ENCODE peak calls at places on chromosomes 16 and 17, in five cellular contexts. One of them, this sample, is unnamed.

GRCh38 chr17:57999496-58000017 is 7.5 kb downstream of the SRSF1 start:
- DNase-seq in NT2/D1: no peak
- DNase-seq in H1: no peak
- DNase-seq in HepG2: peak; percentile 76
- DNase-seq in GM12878: peak; percentile 55
- DNase-seq in this sample: peak; percentile 35

GRCh38 chr16:19704321-19705130 is 13.5 kb downstream of the KNOP1 start:
- DNase-seq in GM12878: no peak
- DNase-seq in H1: no peak
- DNase-seq in NT2/D1: no peak
- DNase-seq in HepG2: no peak
- DNase-seq in this sample: no peak

GRCh38 chr17:1005361-1005946 is 8.5 kb downstream of the TIMM22 start:
- DNase-seq in GM12878: no peak
- DNase-seq in NT2/D1: no peak
- DNase-seq in H1: no peak
- DNase-seq in HepG2: no peak
- DNase-seq in this sample: no peak

GRCh38 chr16:74888227-74888862 is 96.6 kb downstream of the WDR59 start:
- DNase-seq in HepG2: no peak
- DNase-seq in H1: no peak
- DNase-seq in GM12878: no peak
- DNase-seq in NT2/D1: no peak
- DNase-seq in this sample: no peak

GRCh38 chr16:54285414-54286066 is 1.0 kb downstream of the IRX3 start:
- DNase-seq in HepG2: peak; percentile 38
- DNase-seq in NT2/D1: no peak
- DNase-seq in GM12878: no peak
- DNase-seq in H1: no peak
- DNase-seq in this sample: peak; percentile 20

GRCh38 chr17:28878981-28879380 is 18.6 kb downstream of the FLOT2 start:
- DNase-seq in HepG2: peak; percentile 57
- DNase-seq in H1: peak; percentile 67
- DNase-seq in NT2/D1: no peak
- DNase-seq in GM12878: no peak
- DNase-seq in this sample: peak; percentile 32

GRCh38 chr16:10579965-10580918 is at the start of gene EMP2:
- DNase-seq in H1: peak; percentile 31
- DNase-seq in HepG2: peak; percentile 84
- DNase-seq in GM12878: no peak
- DNase-seq in NT2/D1: peak; percentile 64
- DNase-seq in this sample: peak; percentile 84

GRCh38 chr16:86354641-86355040 is 155.7 kb upstream of the FOXF1 start:
- DNase-seq in H1: no peak
- DNase-seq in HepG2: no peak
- DNase-seq in NT2/D1: no peak
- DNase-seq in GM12878: no peak
- DNase-seq in this sample: no peak

GRCh38 chr17:39950871-39951348 is 11.9 kb upstream of the GSDMA start:
- DNase-seq in H1: no peak
- DNase-seq in GM12878: no peak
- DNase-seq in NT2/D1: no peak
- DNase-seq in HepG2: no peak
- DNase-seq in this sample: no peak

GRCh38 chr17:74566132-74566753 is 1.1 kb downstream of the CD300H start:
- DNase-seq in HepG2: peak; percentile 18
- DNase-seq in GM12878: no peak
- DNase-seq in NT2/D1: peak; percentile 36
- DNase-seq in H1: peak; percentile 31
- DNase-seq in this sample: peak; percentile 74

GRCh38 chr16:27474921-27475320 is 72.9 kb downstream of the IL21R start:
- DNase-seq in HepG2: no peak
- DNase-seq in NT2/D1: no peak
- DNase-seq in H1: no peak
- DNase-seq in GM12878: no peak
- DNase-seq in this sample: no peak

GRCh38 chr17:207775-208174 is 26.3 kb upstream of the DOC2B start:
- DNase-seq in H1: no peak
- DNase-seq in NT2/D1: no peak
- DNase-seq in HepG2: no peak
- DNase-seq in GM12878: no peak
- DNase-seq in this sample: no peak

GRCh38 chr16:65373095-65373494 is 251.2 kb upstream of the CDH11 start:
- DNase-seq in H1: no peak
- DNase-seq in GM12878: no peak
- DNase-seq in NT2/D1: no peak
- DNase-seq in HepG2: no peak
- DNase-seq in this sample: no peak

GRCh38 chr16:56988161-56988947 is 1.0 kb upstream of the NLRC5 start:
- DNase-seq in H1: no peak
- DNase-seq in NT2/D1: no peak
- DNase-seq in HepG2: no peak
- DNase-seq in GM12878: no peak
- DNase-seq in this sample: no peak

GRCh38 chr16:56576585-56577299 is 11.9 kb downstream of the MT4 start:
- DNase-seq in H1: peak; percentile 67
- DNase-seq in NT2/D1: peak; percentile 59
- DNase-seq in GM12878: peak; percentile 32
- DNase-seq in HepG2: peak; percentile 69
- DNase-seq in this sample: peak; percentile 76

GRCh38 chr17:3019761-3020160 is 43.6 kb downstream of the OR1D5 start:
- DNase-seq in NT2/D1: no peak
- DNase-seq in HepG2: no peak
- DNase-seq in H1: no peak
- DNase-seq in GM12878: no peak
- DNase-seq in this sample: no peak

GRCh38 chr16:56777533-56777932 is 47.6 kb downstream of the NUP93 start:
- DNase-seq in GM12878: no peak
- DNase-seq in HepG2: no peak
- DNase-seq in NT2/D1: no peak
- DNase-seq in H1: no peak
- DNase-seq in this sample: no peak

GRCh38 chr17:9763643-9764042 is 27.7 kb downstream of the DHRS7C start:
- DNase-seq in NT2/D1: no peak
- DNase-seq in H1: no peak
- DNase-seq in GM12878: no peak
- DNase-seq in HepG2: no peak
- DNase-seq in this sample: no peak

GRCh38 chr16:23206986-23207385 is 24.4 kb downstream of the SCNN1G start:
- DNase-seq in NT2/D1: no peak
- DNase-seq in GM12878: no peak
- DNase-seq in H1: no peak
- DNase-seq in HepG2: no peak
- DNase-seq in this sample: no peak

GRCh38 chr17:81536299-81537290 is 8.4 kb downstream of the FSCN2 start:
- DNase-seq in NT2/D1: no peak
- DNase-seq in H1: no peak
- DNase-seq in HepG2: no peak
- DNase-seq in GM12878: no peak
- DNase-seq in this sample: no peak

GRCh38 chr17:38428150-38428642 is at the start of gene ARHGAP23:
- DNase-seq in GM12878: no peak
- DNase-seq in HepG2: no peak
- DNase-seq in NT2/D1: no peak
- DNase-seq in H1: no peak
- DNase-seq in this sample: no peak

GRCh38 chr17:73956595-73957465 is 246.6 kb upstream of the RPL38 start:
- DNase-seq in GM12878: no peak
- DNase-seq in NT2/D1: peak; percentile 66
- DNase-seq in HepG2: peak; percentile 56
- DNase-seq in H1: peak; percentile 59
- DNase-seq in this sample: peak; percentile 80

GRCh38 chr17:74840989-74841666 is 18.6 kb downstream of the GRIN2C start:
- DNase-seq in NT2/D1: no peak
- DNase-seq in H1: no peak
- DNase-seq in GM12878: no peak
- DNase-seq in HepG2: peak; percentile 28
- DNase-seq in this sample: no peak

GRCh38 chr17:76115138-76115754 is 11.7 kb upstream of the EXOC7 start:
- DNase-seq in H1: no peak
- DNase-seq in NT2/D1: no peak
- DNase-seq in HepG2: no peak
- DNase-seq in GM12878: no peak
- DNase-seq in this sample: no peak

GRCh38 chr16:22977294-22977697 is 163.3 kb downstream of the HS3ST2 start:
- DNase-seq in H1: no peak
- DNase-seq in HepG2: peak; percentile 39
- DNase-seq in NT2/D1: no peak
- DNase-seq in GM12878: no peak
- DNase-seq in this sample: peak; percentile 16

GRCh38 chr17:1647802-1648581 is 1.7 kb downstream of the RILP start:
- DNase-seq in NT2/D1: peak; percentile 39
- DNase-seq in H1: no peak
- DNase-seq in HepG2: no peak
- DNase-seq in GM12878: no peak
- DNase-seq in this sample: peak; percentile 43

GRCh38 chr16:3612510-3613466 is 1.4 kb upstream of the SLX4 start:
- DNase-seq in HepG2: no peak
- DNase-seq in H1: no peak
- DNase-seq in GM12878: no peak
- DNase-seq in NT2/D1: no peak
- DNase-seq in this sample: no peak

GRCh38 chr17:74552037-74552436 is 6.1 kb upstream of the CD300C start:
- DNase-seq in HepG2: no peak
- DNase-seq in H1: no peak
- DNase-seq in GM12878: no peak
- DNase-seq in NT2/D1: no peak
- DNase-seq in this sample: no peak

GRCh38 chr17:20268700-20269475 is 198.5 kb downstream of the LGALS9B start:
- DNase-seq in HepG2: no peak
- DNase-seq in GM12878: no peak
- DNase-seq in NT2/D1: no peak
- DNase-seq in H1: no peak
- DNase-seq in this sample: no peak

GRCh38 chr17:5931611-5932010 is 138.6 kb upstream of the WSCD1 start:
- DNase-seq in NT2/D1: no peak
- DNase-seq in GM12878: no peak
- DNase-seq in HepG2: no peak
- DNase-seq in H1: no peak
- DNase-seq in this sample: no peak

GRCh38 chr17:67151717-67152116 is 93.3 kb downstream of the HELZ start:
- DNase-seq in GM12878: no peak
- DNase-seq in HepG2: no peak
- DNase-seq in NT2/D1: no peak
- DNase-seq in H1: no peak
- DNase-seq in this sample: no peak

GRCh38 chr17:74271902-74272563 is 2.0 kb upstream of the DNAI2 start:
- DNase-seq in GM12878: no peak
- DNase-seq in NT2/D1: no peak
- DNase-seq in H1: no peak
- DNase-seq in HepG2: no peak
- DNase-seq in this sample: no peak

GRCh38 chr16:70563571-70563970 is 40.0 kb downstream of the SF3B3 start:
- DNase-seq in HepG2: peak; percentile 27
- DNase-seq in NT2/D1: no peak
- DNase-seq in H1: no peak
- DNase-seq in GM12878: no peak
- DNase-seq in this sample: no peak

GRCh38 chr16:58121132-58121531 is 8.0 kb downstream of the CFAP20 start:
- DNase-seq in GM12878: no peak
- DNase-seq in H1: no peak
- DNase-seq in HepG2: no peak
- DNase-seq in NT2/D1: no peak
- DNase-seq in this sample: no peak

GRCh38 chr16:81181013-81181720 is 57.3 kb upstream of the BCO1 start:
- DNase-seq in GM12878: no peak
- DNase-seq in NT2/D1: peak; percentile 98
- DNase-seq in H1: peak; percentile 81
- DNase-seq in HepG2: peak; percentile 98
- DNase-seq in this sample: peak; percentile 49

GRCh38 chr16:19131809-19132777 is 18.3 kb downstream of the ITPRIPL2 start:
- DNase-seq in H1: no peak
- DNase-seq in NT2/D1: no peak
- DNase-seq in GM12878: no peak
- DNase-seq in HepG2: no peak
- DNase-seq in this sample: no peak

GRCh38 chr17:17298108-17298507 is 5.1 kb upstream of the NT5M start:
- DNase-seq in HepG2: no peak
- DNase-seq in H1: no peak
- DNase-seq in GM12878: no peak
- DNase-seq in NT2/D1: no peak
- DNase-seq in this sample: no peak

GRCh38 chr16:11329080-11329491 is 16.2 kb upstream of the RMI2 start:
- DNase-seq in H1: no peak
- DNase-seq in GM12878: peak; percentile 57
- DNase-seq in HepG2: no peak
- DNase-seq in NT2/D1: no peak
- DNase-seq in this sample: no peak

GRCh38 chr16:83699817-83700216 is 108.0 kb upstream of the HSBP1 start:
- DNase-seq in NT2/D1: no peak
- DNase-seq in H1: no peak
- DNase-seq in HepG2: no peak
- DNase-seq in GM12878: no peak
- DNase-seq in this sample: no peak
- TF ChIP-seq SUZ12 in NT2/D1: no peak
- TF ChIP-seq SUZ12 in H1: no peak
- TF ChIP-seq SUZ12 in HepG2: no peak
- TF ChIP-seq SUZ12 in GM12878: no peak
- TF ChIP-seq SUZ12 in this sample: no peak

GRCh38 chr17:64244165-64244564 is 18.9 kb downstream of the TEX2 start:
- DNase-seq in NT2/D1: no peak
- DNase-seq in HepG2: no peak
- DNase-seq in GM12878: no peak
- DNase-seq in H1: no peak
- DNase-seq in this sample: no peak
- TF ChIP-seq SUZ12 in NT2/D1: no peak
- TF ChIP-seq SUZ12 in HepG2: no peak
- TF ChIP-seq SUZ12 in GM12878: no peak
- TF ChIP-seq SUZ12 in H1: no peak
- TF ChIP-seq SUZ12 in this sample: no peak

GRCh38 chr17:8555062-8555461 is 75.5 kb downstream of the MYH10 start:
- DNase-seq in HepG2: no peak
- DNase-seq in NT2/D1: no peak
- DNase-seq in GM12878: no peak
- DNase-seq in H1: no peak
- DNase-seq in this sample: no peak

GRCh38 chr17:8557176-8557806 is 73.2 kb downstream of the MYH10 start:
- DNase-seq in NT2/D1: no peak
- DNase-seq in HepG2: no peak
- DNase-seq in H1: no peak
- DNase-seq in GM12878: no peak
- DNase-seq in this sample: no peak

GRCh38 chr17:8552582-8553320 is 77.8 kb downstream of the MYH10 start:
- DNase-seq in HepG2: no peak
- DNase-seq in GM12878: no peak
- DNase-seq in NT2/D1: no peak
- DNase-seq in H1: no peak
- DNase-seq in this sample: no peak

GRCh38 chr17:8556074-8556473 is 74.5 kb downstream of the MYH10 start:
- DNase-seq in H1: no peak
- DNase-seq in HepG2: no peak
- DNase-seq in GM12878: no peak
- DNase-seq in NT2/D1: no peak
- DNase-seq in this sample: no peak
- TF ChIP-seq SUZ12 in H1: no peak
- TF ChIP-seq SUZ12 in HepG2: no peak
- TF ChIP-seq SUZ12 in GM12878: no peak
- TF ChIP-seq SUZ12 in NT2/D1: no peak
- TF ChIP-seq SUZ12 in this sample: no peak

GRCh38 chr17:8468109-8468508 is 32.4 kb downstream of the NDEL1 start:
- DNase-seq in HepG2: no peak
- DNase-seq in NT2/D1: no peak
- DNase-seq in H1: no peak
- DNase-seq in GM12878: no peak
- DNase-seq in this sample: no peak
- TF ChIP-seq SUZ12 in HepG2: no peak
- TF ChIP-seq SUZ12 in NT2/D1: no peak
- TF ChIP-seq SUZ12 in H1: no peak
- TF ChIP-seq SUZ12 in GM12878: no peak
- TF ChIP-seq SUZ12 in this sample: no peak

This sample was measured in HEK293T.